ENCODE peak calls at places on chromosomes 12 and 14, in six cellular contexts. Y is ovary, K is heart right ventricle, D is MM.1S, B is tibial artery, O is astrocyte. E is an unnamed sample.

GRCh38 chr14:57987051-57987450 is 121.2 kb upstream of the SLC35F4 start:
- DNase-seq in K (no peak), D (no peak), B (no peak), O (no peak), Y (no peak), E (no peak)

GRCh38 chr14:71942904-71943694 is 10.9 kb downstream of the RGS6 start:
- DNase-seq in K (no peak), B (no peak), D (no peak), Y (no peak), O (no peak), E (no peak)

GRCh38 chr14:98120831-98121464 is 1151.0 kb downstream of the BCL11B start:
- DNase-seq in D (no peak), O (no peak), B (no peak), K (no peak), Y (no peak), E (no peak)

GRCh38 chr12:66964629-66965028 is 285.8 kb upstream of the GRIP1 start:
- DNase-seq in B (no peak), K (no peak), Y (no peak), D (peak), O (peak), E (no peak)

GRCh38 chr14:95662376-95663186 is 23.6 kb upstream of the TCL1B start:
- DNase-seq in Y (no peak), D (peak), B (no peak), K (no peak), O (no peak), E (no peak)

GRCh38 chr12:100398307-100398706 is 41.4 kb downstream of the SLC17A8 start:
- DNase-seq in K (no peak), Y (no peak), B (no peak), O (no peak), D (no peak), E (no peak)

GRCh38 chr12:19506497-19506896 is 67.2 kb downstream of the AEBP2 start:
- DNase-seq in B (no peak), Y (no peak), D (no peak), K (no peak), O (peak), E (no peak)

GRCh38 chr12:97748298-97748697 is 285.7 kb downstream of the RMST start:
- DNase-seq in B (no peak), Y (no peak), D (peak), O (no peak), K (no peak), E (no peak)

GRCh38 chr14:99832326-99832725 is 39.1 kb downstream of the EML1 start:
- DNase-seq in D (no peak), O (no peak), B (no peak), K (no peak), Y (no peak), E (no peak)

GRCh38 chr12:97396989-97397388 is 65.6 kb upstream of the RMST start:
- DNase-seq in Y (no peak), B (no peak), D (no peak), K (no peak), O (no peak), E (no peak)

GRCh38 chr12:31118347-31118830 is 44.7 kb downstream of the DDX11 start:
- DNase-seq in K (no peak), O (no peak), B (no peak), Y (peak), D (no peak), E (no peak)

GRCh38 chr12:21296751-21297406 is 37.8 kb downstream of the SLCO1A2 start:
- DNase-seq in K (no peak), Y (no peak), O (peak), D (peak), B (no peak), E (no peak)

GRCh38 chr12:1691123-1692007 is 495 bp downstream of the ADIPOR2 start:
- DNase-seq in B (peak), Y (peak), K (no peak), O (no peak), D (peak), E (peak)

GRCh38 chr14:94681300-94682060 is 69.3 kb downstream of the SERPINA3 start:
- DNase-seq in D (peak), B (peak), K (no peak), O (peak), Y (peak), E (no peak)

GRCh38 chr14:89912667-89913211 is 41.8 kb downstream of the EFCAB11 start:
- DNase-seq in K (peak), D (no peak), Y (no peak), B (no peak), O (peak), E (peak)

GRCh38 chr12:91180577-91180976 is 2.0 kb downstream of the DCN start:
- DNase-seq in K (peak), B (no peak), D (peak), O (peak), Y (no peak), E (no peak)

GRCh38 chr14:102727336-102728095 is 49.7 kb upstream of the TRAF3 start:
- DNase-seq in O (no peak), D (no peak), Y (no peak), K (no peak), B (no peak), E (no peak)

GRCh38 chr14:64611358-64612020 is 61.7 kb downstream of the PPP1R36 start:
- DNase-seq in K (no peak), B (no peak), D (no peak), Y (no peak), O (no peak), E (no peak)

GRCh38 chr12:123813349-123813748 is 51.2 kb downstream of the DNAH10 start:
- DNase-seq in K (no peak), O (peak), B (no peak), Y (no peak), D (no peak), E (no peak)

GRCh38 chr14:66003082-66003740 is 483.0 kb upstream of the CCDC196 start:
- DNase-seq in O (no peak), Y (no peak), K (no peak), D (no peak), B (no peak), E (no peak)

GRCh38 chr12:21483531-21483930 is 17.9 kb downstream of the RECQL start:
- DNase-seq in Y (no peak), O (no peak), D (peak), B (no peak), K (no peak), E (no peak)

GRCh38 chr14:67883717-67884116 is 64.1 kb downstream of the RAD51B start:
- DNase-seq in D (peak), Y (no peak), O (no peak), K (no peak), B (no peak), E (no peak)

GRCh38 chr14:52802597-52802996 is 11.2 kb upstream of the GNPNAT1 start:
- DNase-seq in Y (no peak), O (peak), D (no peak), B (no peak), K (no peak), E (no peak)

GRCh38 chr12:107404981-107405380 is 280.6 kb upstream of the PWP1 start:
- DNase-seq in Y (no peak), K (no peak), O (peak), D (peak), B (no peak), E (no peak)

GRCh38 chr12:6563448-6564050 is 4.5 kb downstream of the NOP2 start:
- DNase-seq in O (no peak), D (peak), Y (peak), B (no peak), K (no peak), E (no peak)

GRCh38 chr14:97283450-97284230 is 486.5 kb downstream of the VRK1 start:
- DNase-seq in K (no peak), B (no peak), O (no peak), Y (no peak), D (no peak), E (no peak)

GRCh38 chr14:24297190-24297964 is 2.2 kb downstream of the DHRS1 start:
- DNase-seq in O (no peak), B (no peak), D (no peak), K (no peak), Y (no peak), E (no peak)

GRCh38 chr12:122528582-122528981 is 1.5 kb downstream of the KNTC1 start:
- DNase-seq in K (no peak), B (no peak), O (no peak), D (no peak), Y (no peak), E (no peak)

GRCh38 chr12:30754750-30755394 is at the start of gene CAPRIN2:
- DNase-seq in Y (peak), O (peak), D (peak), B (peak), K (peak), E (peak)

GRCh38 chr12:26614217-26614616 is 218.8 kb downstream of the ITPR2 start:
- DNase-seq in K (peak), D (no peak), O (no peak), B (no peak), Y (peak), E (peak)

GRCh38 chr14:64958743-64959142 is 13.4 kb downstream of the RAB15 start:
- DNase-seq in D (no peak), K (no peak), B (no peak), Y (no peak), O (no peak), E (peak)

GRCh38 chr12:114046236-114046998 is 80.3 kb upstream of the RBM19 start:
- DNase-seq in K (no peak), Y (no peak), D (no peak), O (no peak), B (no peak), E (no peak)

GRCh38 chr14:23147676-23148075 is 28.6 kb upstream of the CEBPE start:
- DNase-seq in O (peak), Y (peak), K (peak), D (no peak), B (no peak), E (no peak)

GRCh38 chr14:99687284-99688209 is 3.4 kb downstream of the CYP46A1 start:
- DNase-seq in D (peak), B (peak), O (no peak), Y (no peak), K (no peak), E (no peak)

GRCh38 chr12:120988234-120988633 is 9.9 kb downstream of the HNF1A start:
- DNase-seq in K (no peak), D (no peak), Y (no peak), O (no peak), B (no peak), E (no peak)

GRCh38 chr14:44649056-44649455 is 142.0 kb upstream of the FSCB start:
- DNase-seq in O (no peak), K (no peak), D (no peak), Y (no peak), B (no peak), E (no peak)
- H3K27ac ChIP-seq in O (no peak), K (no peak), D (no peak), Y (no peak), B (no peak), E (no peak)

GRCh38 chr14:76498536-76498935 is 122.6 kb downstream of the ESRRB start:
- DNase-seq in K (no peak), D (no peak), B (no peak), O (no peak), Y (no peak), E (no peak)

GRCh38 chr14:76499399-76499798 is 123.5 kb downstream of the ESRRB start:
- DNase-seq in Y (no peak), B (peak), K (no peak), D (no peak), O (no peak), E (no peak)

GRCh38 chr14:76495983-76496382 is 120.0 kb downstream of the ESRRB start:
- DNase-seq in K (no peak), B (no peak), D (no peak), O (no peak), Y (no peak), E (no peak)

GRCh38 chr14:76498976-76499375 is 123.0 kb downstream of the ESRRB start:
- DNase-seq in D (no peak), O (no peak), K (no peak), B (no peak), Y (no peak), E (no peak)

GRCh38 chr14:76497550-76498484 is 121.9 kb downstream of the ESRRB start:
- DNase-seq in B (no peak), D (no peak), K (no peak), O (no peak), Y (no peak), E (no peak)
- TF ChIP-seq CTCF in B (no peak), D (no peak), K (no peak), O (no peak), Y (no peak), E (no peak)

DNA sequence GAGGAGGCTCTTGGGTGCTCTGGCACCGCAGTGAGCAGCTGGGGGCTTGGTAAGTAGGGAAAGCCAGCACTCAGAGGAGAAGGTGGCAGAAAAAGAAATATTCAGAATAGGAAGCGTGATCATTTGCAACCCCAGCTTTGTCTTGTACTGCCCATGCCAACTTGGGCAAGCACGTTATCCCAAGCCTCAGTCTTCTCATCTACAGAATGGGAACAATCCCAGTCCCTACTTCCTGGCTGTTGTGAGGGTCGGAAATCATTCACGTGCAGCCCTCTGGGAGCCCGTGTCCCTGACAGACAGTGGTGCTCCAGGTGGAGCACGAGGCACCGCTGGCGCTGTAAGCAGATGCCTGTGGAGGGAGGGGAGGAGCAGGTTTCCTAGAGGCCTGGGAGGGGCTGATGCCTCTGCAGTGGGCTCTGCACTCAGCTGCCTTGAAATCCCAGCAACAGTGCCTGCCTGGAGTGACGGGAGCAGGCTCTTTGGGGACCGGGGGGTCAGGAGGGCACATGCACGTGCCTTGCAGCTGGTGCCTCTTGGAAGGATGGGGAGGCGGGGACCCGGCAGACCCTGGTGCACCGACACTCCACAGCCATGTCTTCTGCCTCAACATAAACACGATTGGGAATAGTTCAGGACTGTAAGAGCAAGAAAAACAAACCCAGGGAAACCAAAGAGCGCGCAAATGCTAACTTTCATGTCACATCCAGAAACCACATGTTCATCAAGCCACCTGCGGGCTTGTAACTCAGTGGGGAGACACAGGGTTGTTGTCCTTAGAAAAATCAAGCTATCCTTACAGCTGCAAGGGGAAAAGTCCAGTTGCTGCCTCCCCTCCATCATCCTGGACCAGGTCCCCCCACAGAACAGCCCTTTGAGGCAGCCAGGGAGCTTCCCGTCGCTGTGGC is 86.5 kb upstream of the DIO3 start:
- DNase-seq in D (no peak), K (no peak), O (no peak), B (peak), Y (no peak), E (no peak)
- H3K27ac ChIP-seq in D (no peak), K (no peak), O (no peak), B (no peak), Y (peak), E (no peak)

GRCh38 chr12:50621435-50622304 is 116.9 kb downstream of the DIP2B start:
- DNase-seq in Y (no peak), O (peak), B (no peak), K (no peak), D (no peak), E (no peak)

GRCh38 chr12:50619610-50619958 is 114.8 kb downstream of the DIP2B start:
- DNase-seq in O (no peak), B (no peak), Y (no peak), K (no peak), D (no peak), E (no peak)

GRCh38 chr12:50618864-50619609 is 114.3 kb downstream of the DIP2B start:
- DNase-seq in D (no peak), B (no peak), O (peak), K (no peak), Y (no peak), E (no peak)

GRCh38 chr12:50620975-50621360 is 116.2 kb downstream of the DIP2B start:
- DNase-seq in K (no peak), O (no peak), D (no peak), B (no peak), Y (no peak), E (no peak)

GRCh38 chr12:50620050-50620974 is 115.5 kb downstream of the DIP2B start:
- DNase-seq in D (no peak), B (no peak), O (peak), K (no peak), Y (no peak), E (peak)
- TF ChIP-seq CTCF in D (no peak), B (no peak), O (no peak), K (no peak), Y (no peak), E (no peak)

E was measured in dorsolateral prefrontal cortex.